ENCODE peak calls at places on chromosomes 2 and 18, in seven cellular contexts. R is GM23248; U is neural progenitor cell; I is uterus; N is CD4-positive, alpha-beta T cell; E is A549; P is PC-9. B is an unnamed sample.
A peak's percentile ranks its signal among the peaks of the same experiment; 100 is the strongest.

GRCh38 chr18:49722472-49722871 is 90.9 kb downstream of the ACAA2 start:
- DNase-seq in R (no peak), U (no peak), I (no peak), N (no peak), E (no peak), P (no peak), B (no peak)

GRCh38 chr2:70049261-70049660 is 38.0 kb upstream of the PCBP1 start:
- DNase-seq in R (no peak), U (no peak), I (no peak), N (no peak), E (no peak), P (no peak), B (no peak)

GRCh38 chr18:61833387-61833786 is 59.4 kb downstream of the RNF152 start:
- DNase-seq in R (no peak), U (no peak), I (no peak), N (no peak), E (no peak), P (no peak), B (no peak)

GRCh38 chr18:59718108-59719057 is 21.2 kb upstream of the CCBE1 start:
- DNase-seq in R (peak; percentile 89), U (no peak), I (no peak), N (no peak), E (peak; percentile 49), P (peak; percentile 76), B (no peak)

GRCh38 chr2:209556354-209556961 is 132.6 kb downstream of the MAP2 start:
- DNase-seq in R (peak; percentile 64), U (peak; percentile 23), I (no peak), N (no peak), E (peak; percentile 8), P (no peak), B (no peak)

GRCh38 chr18:58758606-58759005 is 87.3 kb downstream of the MALT1 start:
- DNase-seq in R (no peak), U (no peak), I (no peak), N (no peak), E (no peak), P (no peak), B (no peak)

GRCh38 chr2:98914713-98915580 is 21.1 kb downstream of the CRACDL start:
- DNase-seq in R (no peak), U (no peak), I (no peak), N (no peak), E (no peak), P (no peak), B (no peak)

GRCh38 chr2:176595986-176596385 is 326.7 kb downstream of the MTX2 start:
- DNase-seq in R (no peak), U (no peak), I (no peak), N (no peak), E (no peak), P (no peak), B (no peak)

GRCh38 chr2:109635426-109636289 is 21.5 kb downstream of the SOWAHC start:
- DNase-seq in R (no peak), U (no peak), I (no peak), N (no peak), E (no peak), P (no peak), B (no peak)

GRCh38 chr2:134491796-134492441 is 226.9 kb downstream of the TMEM163 start:
- DNase-seq in R (no peak), U (no peak), I (no peak), N (no peak), E (peak; percentile 23), P (peak; percentile 12), B (no peak)

GRCh38 chr2:61707984-61708852 is 145.6 kb downstream of the FAM161A start:
- DNase-seq in R (peak; percentile 40), U (peak; percentile 18), I (no peak), N (no peak), E (peak; percentile 57), P (peak; percentile 40), B (no peak)

GRCh38 chr2:121690095-121690494 is 40.8 kb upstream of the CLASP1 start:
- DNase-seq in R (peak; percentile 28), U (no peak), I (no peak), N (no peak), E (no peak), P (no peak), B (no peak)

GRCh38 chr2:157777425-157777824 is 98.7 kb downstream of the ACVR1 start:
- DNase-seq in R (peak; percentile 70), U (peak; percentile 38), I (peak; percentile 59), N (peak; percentile 34), E (peak; percentile 24), P (peak; percentile 19), B (peak; percentile 20)

GRCh38 chr2:110873056-110873502 is 140.7 kb downstream of the ACOXL start:
- DNase-seq in R (no peak), U (no peak), I (no peak), N (no peak), E (no peak), P (no peak), B (no peak)

GRCh38 chr2:61538179-61538919 is at the start of gene XPO1:
- DNase-seq in R (peak; percentile 100), U (peak; percentile 100), I (peak; percentile 99), N (peak; percentile 97), E (peak; percentile 97), P (peak; percentile 100), B (peak; percentile 99)

GRCh38 chr2:239600194-239600593 is 199.4 kb upstream of the HDAC4 start:
- DNase-seq in R (no peak), U (no peak), I (no peak), N (no peak), E (no peak), P (no peak), B (no peak)

GRCh38 chr18:62982600-62983251 is 267.4 kb downstream of the PHLPP1 start:
- DNase-seq in R (peak; percentile 57), U (peak; percentile 82), I (peak; percentile 59), N (peak; percentile 31), E (peak; percentile 27), P (peak; percentile 36), B (peak; percentile 74)

GRCh38 chr2:31812051-31812798 is 198.6 kb downstream of the MEMO1 start:
- DNase-seq in R (peak; percentile 37), U (no peak), I (no peak), N (no peak), E (peak; percentile 47), P (peak; percentile 33), B (peak; percentile 89)

GRCh38 chr2:932320-933221 is 18.1 kb upstream of the SNTG2 start:
- DNase-seq in R (no peak), U (peak; percentile 65), I (no peak), N (no peak), E (no peak), P (no peak), B (no peak)

GRCh38 chr2:64562148-64562784 is 38.1 kb downstream of the AFTPH start:
- DNase-seq in R (peak; percentile 54), U (no peak), I (no peak), N (no peak), E (peak; percentile 6), P (no peak), B (peak; percentile 61)

GRCh38 chr18:2845175-2845574 is 1.6 kb upstream of the EMILIN2 start:
- DNase-seq in R (no peak), U (no peak), I (no peak), N (no peak), E (no peak), P (no peak), B (no peak)

GRCh38 chr2:176082885-176083731 is 654 bp downstream of the EVX2 start:
- DNase-seq in R (no peak), U (peak; percentile 70), I (no peak), N (no peak), E (no peak), P (no peak), B (no peak)

GRCh38 chr2:233711312-233712008 is 1.2 kb upstream of the UGT1A5 start:
- DNase-seq in R (peak; percentile 88), U (peak; percentile 85), I (peak; percentile 28), N (peak; percentile 49), E (peak; percentile 54), P (peak; percentile 80), B (peak; percentile 52)

GRCh38 chr2:150482667-150483260 is 4.7 kb downstream of the RND3 start:
- DNase-seq in R (no peak), U (no peak), I (no peak), N (no peak), E (no peak), P (no peak), B (no peak)

GRCh38 chr2:150484006-150484405 is 3.5 kb downstream of the RND3 start:
- DNase-seq in R (peak; percentile 63), U (no peak), I (no peak), N (no peak), E (no peak), P (no peak), B (no peak)

GRCh38 chr2:150482111-150482510 is 5.4 kb downstream of the RND3 start:
- DNase-seq in R (no peak), U (no peak), I (no peak), N (no peak), E (no peak), P (no peak), B (no peak)

GRCh38 chr2:150484461-150484931 is 3.0 kb downstream of the RND3 start:
- DNase-seq in R (peak; percentile 55), U (peak; percentile 35), I (no peak), N (no peak), E (no peak), P (no peak), B (no peak)

GRCh38 chr2:150483532-150483931 is 3.9 kb downstream of the RND3 start:
- DNase-seq in R (no peak), U (no peak), I (no peak), N (no peak), E (no peak), P (no peak), B (no peak)
- H3K27ac ChIP-seq in R (peak overlapping the region; percentile 95), U (no peak overlapping the region), I (no peak overlapping the region), N (no peak overlapping the region), E (no peak overlapping the region), P (peak overlapping the region; percentile 92), B (no peak overlapping the region)

GRCh38 chr2:5933669-5934068 is 241.5 kb downstream of the SOX11 start:
- DNase-seq in R (no peak), U (no peak), I (no peak), N (no peak), E (no peak), P (no peak), B (no peak)
- H3K27ac ChIP-seq in R (no peak overlapping the region), U (no peak overlapping the region), I (no peak overlapping the region), N (no peak overlapping the region), E (no peak overlapping the region), P (no peak overlapping the region), B (no peak overlapping the region)

DNA sequence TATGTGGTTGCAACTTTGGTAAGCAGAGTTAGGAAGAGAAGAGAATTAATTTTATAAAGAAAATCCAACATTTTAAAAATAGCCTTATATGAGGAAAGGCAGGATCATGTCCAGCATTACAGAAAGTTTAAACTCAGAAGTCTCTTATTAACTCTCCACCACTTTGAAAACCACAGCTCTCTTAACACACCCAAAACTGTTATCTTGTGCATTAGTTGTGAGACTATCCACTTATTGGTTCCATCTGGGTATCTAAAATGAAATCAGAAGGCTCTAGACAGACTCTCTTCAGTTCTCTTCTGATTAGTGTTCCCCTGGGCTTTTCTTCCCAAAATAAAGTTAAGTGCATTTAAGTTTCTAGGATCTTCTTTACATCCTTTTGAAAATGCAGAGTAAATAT is 251.5 kb downstream of the TXNL1 start:
- DNase-seq in R (no peak), U (no peak), I (no peak), N (no peak), E (no peak), P (no peak), B (no peak)
- H3K27ac ChIP-seq in R (no peak overlapping the region), U (no peak overlapping the region), I (no peak overlapping the region), N (no peak overlapping the region), E (no peak overlapping the region), P (no peak overlapping the region), B (no peak overlapping the region)

DNA sequence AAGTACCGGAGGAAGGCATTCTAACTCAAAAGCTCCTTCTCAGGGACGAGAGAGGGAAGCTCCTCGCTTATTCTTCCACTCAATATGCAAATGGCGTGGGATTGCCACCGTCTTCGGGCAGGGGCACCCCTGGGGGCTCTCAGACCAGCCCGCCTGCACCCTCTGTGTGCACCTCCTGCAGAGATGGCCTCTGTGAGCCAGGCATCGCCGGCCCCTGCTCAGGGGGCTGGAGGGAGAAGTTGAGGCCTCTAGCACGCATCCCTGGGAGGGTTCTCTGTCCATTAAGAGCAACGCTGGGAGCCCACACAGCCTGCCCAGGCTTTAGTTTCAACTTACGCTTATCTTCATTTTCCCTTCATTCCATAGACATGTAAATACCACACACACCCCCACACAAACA is 125.3 kb downstream of the MBP start:
- DNase-seq in R (no peak), U (no peak), I (no peak), N (no peak), E (no peak), P (no peak), B (no peak)
- H3K27ac ChIP-seq in R (no peak overlapping the region), U (no peak overlapping the region), I (no peak overlapping the region), N (no peak overlapping the region), E (no peak overlapping the region), P (no peak overlapping the region), B (no peak overlapping the region)